ENCODE peak calls at places on chromosome 3, in four cellular contexts. P is effector memory CD4-positive, alpha-beta T cell; O is esophagus squamous epithelium; H is cardiac muscle cell. U is an unnamed sample. For H3K9me3, the result is how much of the 10 kb centered on the place peaks cover.

GRCh38 chr3:22685598-22685997 is 517.5 kb upstream of the UBE2E2 start:
- DNase-seq in P (no peak), O (no peak), H (peak), U (no peak)

GRCh38 chr3:100880072-100880471 is 113.1 kb downstream of the ABI3BP start:
- DNase-seq in P (no peak), O (no peak), H (peak), U (no peak)

GRCh38 chr3:7750296-7750695 is 751.3 kb upstream of the LMCD1 start:
- DNase-seq in P (no peak), O (no peak), H (no peak), U (no peak)

GRCh38 chr3:67382551-67382950 is 271.9 kb downstream of the SUCLG2 start:
- DNase-seq in P (no peak), O (no peak), H (peak), U (no peak)

GRCh38 chr3:183244219-183244618 is 8.8 kb upstream of the B3GNT5 start:
- DNase-seq in P (no peak), O (no peak), H (peak), U (no peak)

GRCh38 chr3:190003730-190004129 is 117.0 kb downstream of the P3H2 start:
- DNase-seq in P (no peak), O (no peak), H (peak), U (no peak)

GRCh38 chr3:64728994-64729393 is 41.2 kb upstream of the ADAMTS9 start:
- DNase-seq in P (no peak), O (no peak), H (no peak), U (no peak)

GRCh38 chr3:58026598-58026997 is 18.4 kb downstream of the FLNB start:
- DNase-seq in P (no peak), O (no peak), H (no peak), U (no peak)

GRCh38 chr3:197468167-197468566 is 87.6 kb downstream of the BDH1 start:
- DNase-seq in P (no peak), O (no peak), H (no peak), U (no peak)

GRCh38 chr3:138544546-138544945 is 49.5 kb downstream of the CEP70 start:
- DNase-seq in P (no peak), O (no peak), H (no peak), U (no peak)

GRCh38 chr3:138542977-138543376 is 51.1 kb downstream of the CEP70 start:
- DNase-seq in P (no peak), O (no peak), H (no peak), U (no peak)

GRCh38 chr3:138549578-138549977 is 44.5 kb downstream of the CEP70 start:
- DNase-seq in P (no peak), O (no peak), H (no peak), U (no peak)

GRCh38 chr3:138547342-138547975 is 46.6 kb downstream of the CEP70 start:
- DNase-seq in P (no peak), O (no peak), H (no peak), U (no peak)
- H3K9me3 ChIP-seq in P (under half), O (half or more), H (under half), U (under half)

GRCh38 chr3:75768303-75769017 is 16.9 kb downstream of the ZNF717 start:
- DNase-seq in P (no peak), O (no peak), H (no peak), U (no peak)
- H3K9me3 ChIP-seq in P (under half), O (half or more), H (under half), U (under half)

GRCh38 chr3:184770541-184770940 is 41.4 kb upstream of the VPS8 start:
- DNase-seq in P (no peak), O (no peak), H (no peak), U (no peak)
- H3K9me3 ChIP-seq in P (under half), O (under half), H (under half), U (under half)

GRCh38 chr3:78999139-78999538 is 768.7 kb downstream of the ROBO1 start:
- DNase-seq in P (no peak), O (no peak), H (no peak), U (no peak)
- H3K9me3 ChIP-seq in P (under half), O (under half), H (under half), U (under half)

GRCh38 chr3:2262204-2262603 is 163.5 kb downstream of the CNTN4 start:
- DNase-seq in P (no peak), O (no peak), H (no peak), U (no peak)
- H3K9me3 ChIP-seq in P (under half), O (under half), H (under half), U (under half)

U was measured in T-helper 17 cell.